ENCODE peak calls at places on chromosomes 5 and 9, in six cellular contexts. X is neuronal stem cell, O is astrocyte, M is mesenchymal stem cell, U is H9, P is DND-41. B is an unnamed sample.

GRCh38 chr9:37377688-37378612 is 44.5 kb upstream of the GRHPR start:
- DNase-seq in X (no peak), O (no peak), M (no peak), U (no peak), P (no peak), B (no peak)

GRCh38 chr5:107322936-107323335 is 347.8 kb downstream of the EFNA5 start:
- DNase-seq in X (no peak), O (no peak), M (no peak), U (no peak), P (no peak), B (peak)

GRCh38 chr9:96688745-96689464 is 33.8 kb upstream of the PRXL2C start:
- DNase-seq in X (no peak), O (no peak), M (no peak), U (no peak), P (no peak), B (no peak)

GRCh38 chr5:69158039-69158438 is 8.9 kb upstream of the CCNB1 start:
- DNase-seq in X (no peak), O (no peak), M (no peak), U (no peak), P (no peak), B (no peak)

GRCh38 chr5:75522025-75522424 is 10.3 kb downstream of the POLK start:
- DNase-seq in X (no peak), O (peak), M (peak), U (no peak), P (no peak), B (no peak)

GRCh38 chr9:81871695-81872094 is 56.5 kb upstream of the SPATA31D4 start:
- DNase-seq in X (no peak), O (peak), M (peak), U (no peak), P (no peak), B (peak)

GRCh38 chr9:129211686-129212085 is 33.6 kb upstream of the IER5L start:
- DNase-seq in X (no peak), O (no peak), M (no peak), U (no peak), P (no peak), B (no peak)

GRCh38 chr9:91192379-91192775 is 169.3 kb downstream of the AUH start:
- DNase-seq in X (no peak), O (peak), M (peak), U (no peak), P (no peak), B (no peak)

GRCh38 chr9:111597852-111598729 is 1.4 kb downstream of the PTGR1 start:
- DNase-seq in X (peak), O (peak), M (peak), U (peak), P (peak), B (peak)

GRCh38 chr9:108473209-108474112 is 382.3 kb downstream of the ACTL7B start:
- DNase-seq in X (no peak), O (peak), M (peak), U (no peak), P (no peak), B (peak)

GRCh38 chr5:144436007-144436406 is 265.3 kb downstream of the KCTD16 start:
- DNase-seq in X (no peak), O (no peak), M (no peak), U (no peak), P (no peak), B (no peak)

GRCh38 chr5:148374693-148375360 is 8.9 kb upstream of the FBXO38 start:
- DNase-seq in X (peak), O (peak), M (peak), U (peak), P (peak), B (peak)

GRCh38 chr5:139817362-139817761 is 21.8 kb downstream of the PSD2 start:
- DNase-seq in X (no peak), O (no peak), M (no peak), U (no peak), P (no peak), B (no peak)

GRCh38 chr5:168885324-168886120 is 306.4 kb upstream of the PANK3 start:
- DNase-seq in X (peak), O (no peak), M (no peak), U (no peak), P (no peak), B (no peak)

GRCh38 chr9:136262671-136263178 is 17.1 kb upstream of the QSOX2 start:
- DNase-seq in X (no peak), O (no peak), M (no peak), U (no peak), P (no peak), B (no peak)

GRCh38 chr5:178839319-178839704 is 20.4 kb upstream of the ZNF354B start:
- DNase-seq in X (no peak), O (no peak), M (no peak), U (peak), P (peak), B (no peak)

DNA sequence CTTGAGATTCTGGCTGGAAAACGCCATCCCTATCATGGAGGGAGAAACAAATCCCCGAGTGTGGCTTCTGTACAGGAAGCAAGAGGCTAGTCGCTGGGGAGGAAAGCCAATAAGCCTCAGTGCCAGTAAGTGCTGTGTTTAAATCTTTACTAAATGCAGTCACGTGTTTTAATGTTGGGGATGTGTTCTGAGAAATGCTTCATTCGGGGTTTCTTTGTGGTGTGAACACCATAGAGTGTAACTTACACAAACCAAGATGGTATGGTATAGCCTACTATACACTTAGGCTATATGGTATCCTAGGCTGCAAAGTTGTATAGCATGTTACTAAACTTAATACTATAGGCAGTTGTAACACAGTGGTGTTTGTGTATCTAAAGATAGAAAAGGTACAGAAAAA is 94.7 kb downstream of the GCNT1 start:
- DNase-seq in X (no peak), O (no peak), M (no peak), U (no peak), P (no peak), B (no peak)
- H3K27ac ChIP-seq in X (no peak), O (no peak), M (no peak), U (no peak), P (no peak), B (no peak)

GRCh38 chr9:131856105-131856504 is 116.2 kb upstream of the RAPGEF1 start:
- DNase-seq in X (no peak), O (no peak), M (no peak), U (peak), P (no peak), B (no peak)
- H3K9ac ChIP-seq in X (no peak), O (no peak), M (no peak), U (no peak), P (no peak), B (no peak)

GRCh38 chr9:86966852-86967511 is 19.7 kb upstream of the GAS1 start:
- DNase-seq in X (no peak), O (no peak), M (no peak), U (no peak), P (no peak), B (no peak)
- H2AFZ ChIP-seq in X (no peak), O (no peak), M (no peak), U (no peak), P (no peak), B (no peak)

DNA sequence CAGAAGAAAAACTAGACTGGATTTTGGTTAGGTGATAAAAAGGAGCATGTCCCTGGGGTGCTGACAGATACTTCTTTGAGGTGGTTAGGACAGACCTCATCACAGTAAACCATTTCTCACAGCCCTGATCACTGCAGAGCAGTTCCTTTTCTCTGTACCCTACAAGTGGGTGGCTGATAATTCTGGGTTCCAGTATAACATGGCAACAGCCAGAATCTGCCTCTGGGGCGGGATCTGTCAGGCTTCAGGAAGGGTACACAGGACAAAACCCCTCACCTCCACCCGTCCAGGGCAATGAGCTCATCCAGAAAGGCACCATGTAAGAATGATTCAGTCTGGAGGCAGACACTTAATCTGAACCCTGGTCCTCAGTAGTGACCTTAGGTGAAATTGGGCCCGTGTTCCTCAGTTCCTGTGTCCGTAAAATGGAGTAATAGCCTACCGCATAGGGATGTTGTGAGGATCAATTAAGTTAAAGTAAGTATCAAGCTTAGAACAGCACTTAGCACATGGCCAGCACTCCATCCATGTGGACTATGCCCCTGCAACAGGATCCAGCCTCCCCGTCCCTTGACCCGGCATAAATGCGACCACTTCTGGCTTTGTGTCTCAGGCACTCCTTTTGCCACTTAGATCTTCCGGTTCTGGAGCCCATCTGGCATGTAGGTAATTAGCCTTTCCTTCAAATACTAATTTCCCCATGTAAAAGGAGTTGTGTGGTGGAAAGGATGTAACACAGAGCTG is 129.2 kb downstream of the LHFPL2 start:
- DNase-seq in X (no peak), O (no peak), M (peak), U (no peak), P (peak), B (no peak)
- H3K27ac ChIP-seq in X (no peak), O (peak), M (peak), U (no peak), P (no peak), B (peak)

GRCh38 chr5:90533794-90534193 is 4.4 kb upstream of the LYSMD3 start:
- DNase-seq in X (no peak), O (no peak), M (no peak), U (no peak), P (no peak), B (no peak)

GRCh38 chr5:90528704-90529233 is 615 bp downstream of the LYSMD3 start:
- DNase-seq in X (no peak), O (peak), M (peak), U (no peak), P (peak), B (peak)

GRCh38 chr5:90529939-90530677 is 724 bp upstream of the LYSMD3 start:
- DNase-seq in X (peak), O (peak), M (peak), U (peak), P (peak), B (peak)

GRCh38 chr5:90529234-90529938 is at the start of gene LYSMD3:
- DNase-seq in X (peak), O (peak), M (peak), U (peak), P (peak), B (peak)

GRCh38 chr5:90530736-90531487 is 1.5 kb upstream of the LYSMD3 start:
- DNase-seq in X (no peak), O (no peak), M (no peak), U (no peak), P (no peak), B (no peak)
- H3K9ac ChIP-seq in X (no peak), O (no peak), M (peak), U (peak), P (peak), B (no peak)

GRCh38 chr9:100474950-100475276 is 2.0 kb downstream of the TMEFF1 start:
- DNase-seq in X (no peak), O (no peak), M (no peak), U (no peak), P (no peak), B (no peak)
- H2AFZ ChIP-seq in X (peak), O (no peak), M (no peak), U (no peak), P (no peak), B (no peak)

B was measured in endothelial cell of umbilical vein.